ENCODE peak calls at places on chromosomes 5 and 9, in four cellular contexts. One of them, this sample, is unnamed. For H3K9me3, the result is how much of the 10 kb centered on the place peaks cover.

GRCh38 chr9:124828679-124829669 is 24.3 kb upstream of the WDR38 start:
- DNase-seq in HCT116: no peak
- DNase-seq in A673: no peak
- DNase-seq in pancreas: no peak
- DNase-seq in this sample: no peak

GRCh38 chr9:34493972-34494535 is 28.7 kb downstream of the ENHO start:
- DNase-seq in HCT116: no peak
- DNase-seq in A673: peak
- DNase-seq in pancreas: no peak
- DNase-seq in this sample: no peak

GRCh38 chr5:91670565-91670964 is 287.4 kb upstream of the ARRDC3 start:
- DNase-seq in HCT116: no peak
- DNase-seq in A673: no peak
- DNase-seq in pancreas: no peak
- DNase-seq in this sample: no peak

GRCh38 chr5:174793684-174794328 is 69.4 kb downstream of the MSX2 start:
- DNase-seq in HCT116: peak
- DNase-seq in A673: peak
- DNase-seq in pancreas: peak
- DNase-seq in this sample: peak

GRCh38 chr5:1118738-1119137 is 6.9 kb upstream of the SLC12A7 start:
- DNase-seq in HCT116: no peak
- DNase-seq in A673: peak
- DNase-seq in pancreas: peak
- DNase-seq in this sample: no peak

GRCh38 chr5:91266184-91266705 is 116.9 kb downstream of the ARRDC3 start:
- DNase-seq in HCT116: peak
- DNase-seq in A673: peak
- DNase-seq in pancreas: no peak
- DNase-seq in this sample: no peak

GRCh38 chr9:77585335-77585786 is 62.8 kb downstream of the GNA14 start:
- DNase-seq in HCT116: no peak
- DNase-seq in A673: no peak
- DNase-seq in pancreas: no peak
- DNase-seq in this sample: no peak

GRCh38 chr9:35229066-35229778 is 67.4 kb downstream of the UNC13B start:
- DNase-seq in HCT116: no peak
- DNase-seq in A673: no peak
- DNase-seq in pancreas: no peak
- DNase-seq in this sample: no peak

GRCh38 chr9:4662108-4662988 is at the start of gene PLPP6:
- DNase-seq in HCT116: peak
- DNase-seq in A673: peak
- DNase-seq in pancreas: peak
- DNase-seq in this sample: peak

GRCh38 chr5:75948441-75948840 is 134.7 kb upstream of the SV2C start:
- DNase-seq in HCT116: no peak
- DNase-seq in A673: no peak
- DNase-seq in pancreas: no peak
- DNase-seq in this sample: no peak

GRCh38 chr5:176737001-176737745 is 73.2 kb upstream of the UNC5A start:
- DNase-seq in HCT116: no peak
- DNase-seq in A673: no peak
- DNase-seq in pancreas: no peak
- DNase-seq in this sample: no peak

GRCh38 chr9:116549786-116550660 is 137.1 kb upstream of the TRIM32 start:
- DNase-seq in HCT116: no peak
- DNase-seq in A673: no peak
- DNase-seq in pancreas: no peak
- DNase-seq in this sample: no peak

GRCh38 chr5:100799166-100799565 is 103.9 kb downstream of the ST8SIA4 start:
- DNase-seq in HCT116: no peak
- DNase-seq in A673: no peak
- DNase-seq in pancreas: no peak
- DNase-seq in this sample: no peak

GRCh38 chr5:63727583-63727982 is 234.7 kb downstream of the HTR1A start:
- DNase-seq in HCT116: no peak
- DNase-seq in A673: no peak
- DNase-seq in pancreas: no peak
- DNase-seq in this sample: no peak

GRCh38 chr9:111798786-111799185 is 4.0 kb upstream of the SHOC1 start:
- DNase-seq in HCT116: no peak
- DNase-seq in A673: no peak
- DNase-seq in pancreas: no peak
- DNase-seq in this sample: no peak

GRCh38 chr5:112848116-112848811 is 12.8 kb upstream of the SRP19 start:
- DNase-seq in HCT116: peak
- DNase-seq in A673: peak
- DNase-seq in pancreas: no peak
- DNase-seq in this sample: peak

GRCh38 chr9:87324613-87325194 is 173.0 kb upstream of the DAPK1 start:
- DNase-seq in HCT116: peak
- DNase-seq in A673: peak
- DNase-seq in pancreas: no peak
- DNase-seq in this sample: peak

GRCh38 chr9:137045294-137046093 is 483 bp downstream of the NPDC1 start:
- DNase-seq in HCT116: no peak
- DNase-seq in A673: peak
- DNase-seq in pancreas: no peak
- DNase-seq in this sample: no peak

GRCh38 chr5:144487761-144488160 is 317.1 kb downstream of the KCTD16 start:
- DNase-seq in HCT116: no peak
- DNase-seq in A673: no peak
- DNase-seq in pancreas: no peak
- DNase-seq in this sample: no peak

GRCh38 chr5:139660105-139660915 is 12.2 kb downstream of the CXXC5 start:
- DNase-seq in HCT116: no peak
- DNase-seq in A673: no peak
- DNase-seq in pancreas: peak
- DNase-seq in this sample: no peak

GRCh38 chr9:96204853-96205252 is 97.1 kb downstream of the HSD17B3 start:
- DNase-seq in HCT116: no peak
- DNase-seq in A673: no peak
- DNase-seq in pancreas: no peak
- DNase-seq in this sample: no peak

GRCh38 chr9:5531251-5531972 is 21.1 kb downstream of the PDCD1LG2 start:
- DNase-seq in HCT116: no peak
- DNase-seq in A673: no peak
- DNase-seq in pancreas: no peak
- DNase-seq in this sample: peak

GRCh38 chr5:167634432-167634831 is 657.0 kb upstream of the WWC1 start:
- DNase-seq in HCT116: no peak
- DNase-seq in A673: no peak
- DNase-seq in pancreas: no peak
- DNase-seq in this sample: no peak

GRCh38 chr5:148666353-148666752 is 12.0 kb upstream of the HTR4 start:
- DNase-seq in HCT116: no peak
- DNase-seq in A673: no peak
- DNase-seq in pancreas: no peak
- DNase-seq in this sample: no peak

GRCh38 chr9:86009133-86009532 is 68.2 kb downstream of the NAA35 start:
- DNase-seq in HCT116: no peak
- DNase-seq in A673: no peak
- DNase-seq in pancreas: no peak
- DNase-seq in this sample: no peak

GRCh38 chr9:131289301-131290038 is at the start of gene PLPP7:
- DNase-seq in HCT116: no peak
- DNase-seq in A673: no peak
- DNase-seq in pancreas: no peak
- DNase-seq in this sample: no peak

GRCh38 chr5:55324815-55325418 is 17.1 kb downstream of the MTREX start:
- DNase-seq in HCT116: peak
- DNase-seq in A673: peak
- DNase-seq in pancreas: no peak
- DNase-seq in this sample: no peak

GRCh38 chr5:35202319-35203111 is 27.8 kb downstream of the PRLR start:
- DNase-seq in HCT116: peak
- DNase-seq in A673: peak
- DNase-seq in pancreas: no peak
- DNase-seq in this sample: no peak

DNA sequence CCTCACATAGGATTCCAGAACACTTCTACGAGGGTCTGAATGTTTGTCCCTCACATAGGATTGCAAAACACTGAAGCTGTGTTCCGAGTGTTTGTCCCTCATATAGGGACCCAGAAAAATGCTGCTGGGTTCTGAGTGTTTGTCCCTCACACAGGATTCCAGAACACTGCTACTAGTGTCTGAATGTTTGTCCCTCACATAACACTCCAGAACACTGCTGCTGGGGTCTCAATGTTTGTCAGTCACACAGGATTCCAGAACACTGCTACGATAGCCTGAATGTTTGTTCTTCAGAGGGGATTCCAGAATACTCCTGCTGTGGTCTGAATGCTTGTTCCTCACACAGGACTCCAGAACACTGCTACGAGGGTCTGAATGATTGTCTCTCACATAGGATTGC is 218.7 kb downstream of the FOXD4L6 start:
- DNase-seq in HCT116: no peak
- DNase-seq in A673: no peak
- DNase-seq in pancreas: no peak
- DNase-seq in this sample: no peak
- H3K9me3 ChIP-seq in HCT116: under half
- H3K9me3 ChIP-seq in A673: under half
- H3K9me3 ChIP-seq in pancreas: under half
- H3K9me3 ChIP-seq in this sample: half or more

GRCh38 chr5:141420855-141421488 is at the start of gene PCDHGA11:
- DNase-seq in HCT116: peak
- DNase-seq in A673: peak
- DNase-seq in pancreas: no peak
- DNase-seq in this sample: no peak

GRCh38 chr5:141422742-141423291 is 2.0 kb downstream of the PCDHGA11 start:
- DNase-seq in HCT116: no peak
- DNase-seq in A673: no peak
- DNase-seq in pancreas: no peak
- DNase-seq in this sample: no peak

GRCh38 chr5:141421489-141421855 is 621 bp downstream of the PCDHGA11 start:
- DNase-seq in HCT116: no peak
- DNase-seq in A673: peak
- DNase-seq in pancreas: no peak
- DNase-seq in this sample: no peak

GRCh38 chr5:141413540-141414069 is 818 bp downstream of the PCDHGA10 start:
- DNase-seq in HCT116: peak
- DNase-seq in A673: no peak
- DNase-seq in pancreas: no peak
- DNase-seq in this sample: no peak

GRCh38 chr5:141419074-141419880 is 1.6 kb upstream of the PCDHGA11 start:
- DNase-seq in HCT116: no peak
- DNase-seq in A673: no peak
- DNase-seq in pancreas: no peak
- DNase-seq in this sample: no peak
- H3K9me3 ChIP-seq in HCT116: under half
- H3K9me3 ChIP-seq in A673: half or more
- H3K9me3 ChIP-seq in pancreas: under half
- H3K9me3 ChIP-seq in this sample: under half

GRCh38 chr5:10351882-10352395 is 1.6 kb upstream of the MARCHF6 start:
- DNase-seq in HCT116: no peak
- DNase-seq in A673: no peak
- DNase-seq in pancreas: no peak
- DNase-seq in this sample: no peak

GRCh38 chr5:10354048-10354872 is 765 bp downstream of the MARCHF6 start:
- DNase-seq in HCT116: no peak
- DNase-seq in A673: peak
- DNase-seq in pancreas: peak
- DNase-seq in this sample: peak

GRCh38 chr5:10352404-10353240 is 873 bp upstream of the MARCHF6 start:
- DNase-seq in HCT116: no peak
- DNase-seq in A673: no peak
- DNase-seq in pancreas: no peak
- DNase-seq in this sample: peak

GRCh38 chr5:10355071-10355889 is 1.8 kb downstream of the MARCHF6 start:
- DNase-seq in HCT116: no peak
- DNase-seq in A673: peak
- DNase-seq in pancreas: no peak
- DNase-seq in this sample: peak

DNA sequence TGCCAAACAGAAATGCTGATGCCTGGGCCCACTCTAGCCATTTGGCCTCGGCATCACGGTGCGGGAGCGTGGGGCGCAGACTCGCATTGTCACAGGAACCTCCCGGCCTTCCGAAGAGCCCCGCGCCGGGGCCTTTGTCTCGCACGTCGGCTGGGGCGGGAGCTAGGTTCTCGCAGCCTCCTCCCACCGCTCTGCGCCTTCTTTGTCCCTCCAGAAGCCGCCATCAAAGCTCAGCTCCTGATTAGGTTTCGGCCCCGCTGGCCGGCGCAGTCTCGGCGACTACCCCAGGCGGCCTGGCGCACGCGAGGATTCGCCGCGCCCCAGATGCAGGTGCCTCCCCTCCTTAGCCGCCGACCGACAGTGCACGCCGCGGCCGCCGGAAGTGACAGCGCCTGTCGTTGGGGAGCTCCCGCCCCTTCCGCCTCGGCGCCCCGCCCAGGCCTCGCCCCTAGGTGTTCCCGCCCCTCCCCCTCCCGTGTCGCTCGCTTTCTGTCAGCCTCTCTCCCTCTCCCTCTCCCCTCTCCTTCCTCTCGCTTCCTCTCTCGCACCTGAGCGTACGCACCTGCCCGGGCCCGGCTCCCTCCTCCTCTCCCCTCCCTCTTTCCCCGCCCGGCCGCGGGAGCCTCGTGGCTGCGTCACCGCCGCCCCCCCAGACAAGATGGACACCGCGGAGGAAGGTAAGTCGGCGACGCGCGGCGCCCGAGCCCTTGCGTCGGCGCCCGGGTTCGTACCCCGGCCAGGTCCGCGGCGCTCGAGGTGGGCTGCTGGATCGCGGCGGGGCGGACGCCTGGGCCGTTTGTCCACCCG is at the start of gene MARCHF6:
- DNase-seq in HCT116: peak
- DNase-seq in A673: peak
- DNase-seq in pancreas: peak
- DNase-seq in this sample: peak
- H3K9me3 ChIP-seq in HCT116: under half
- H3K9me3 ChIP-seq in A673: under half
- H3K9me3 ChIP-seq in pancreas: under half
- H3K9me3 ChIP-seq in this sample: under half

DNA sequence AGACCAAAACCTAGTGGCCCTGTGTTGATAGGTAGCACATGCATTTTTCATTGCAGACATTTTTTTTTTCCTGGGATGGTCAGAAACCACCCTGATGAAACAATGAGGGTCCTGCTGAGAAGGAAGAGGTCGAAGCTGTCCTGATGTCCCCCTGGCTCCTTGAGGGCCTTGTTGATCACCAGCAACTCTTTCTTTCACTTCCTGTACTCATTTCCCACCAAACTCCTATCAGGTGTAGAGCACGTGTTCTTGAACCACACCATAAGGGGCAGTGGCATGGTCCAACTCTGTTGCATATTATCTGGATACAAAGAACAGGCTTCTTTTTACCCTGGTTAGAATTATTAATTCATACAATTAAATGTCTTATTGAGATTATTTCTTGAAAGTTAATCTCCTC is 382.4 kb downstream of the ICE1 start:
- DNase-seq in HCT116: no peak
- DNase-seq in A673: no peak
- DNase-seq in pancreas: no peak
- DNase-seq in this sample: no peak
- H3K9me3 ChIP-seq in HCT116: under half
- H3K9me3 ChIP-seq in A673: under half
- H3K9me3 ChIP-seq in pancreas: under half
- H3K9me3 ChIP-seq in this sample: under half

GRCh38 chr5:44987026-44987425 is 178.3 kb downstream of the MRPS30 start:
- DNase-seq in HCT116: no peak
- DNase-seq in A673: no peak
- DNase-seq in pancreas: no peak
- DNase-seq in this sample: no peak
- H3K9me3 ChIP-seq in HCT116: under half
- H3K9me3 ChIP-seq in A673: under half
- H3K9me3 ChIP-seq in pancreas: under half
- H3K9me3 ChIP-seq in this sample: under half

This sample was measured in naive thymus-derived CD4-positive, alpha-beta T cell.